ENCODE peak calls at places on chromosomes 13 and 19, in seven cellular contexts. F is WERI-Rb-1; I is effector memory CD4-positive, alpha-beta T cell; A is HCT116; W is upper lobe of right lung; R is IMR-90; P is H9. U is an unnamed sample.

GRCh38 chr19:50358483-50359431 is 6.7 kb downstream of the NAPSA start:
- DNase-seq in F (no peak), I (peak), A (no peak), W (peak), R (peak), P (no peak), U (peak)

GRCh38 chr19:44776402-44777096 is 1.1 kb upstream of the CBLC start:
- DNase-seq in F (no peak), I (no peak), A (peak), W (peak), R (no peak), P (peak), U (no peak)

GRCh38 chr13:20231839-20232555 is at the start of gene GJB6:
- DNase-seq in F (no peak), I (no peak), A (no peak), W (no peak), R (no peak), P (peak), U (no peak)

GRCh38 chr13:44380404-44381165 is 7.0 kb downstream of the SERP2 start:
- DNase-seq in F (no peak), I (no peak), A (no peak), W (no peak), R (peak), P (no peak), U (no peak)

GRCh38 chr13:64928704-64929499 is 2301.2 kb downstream of the PCDH9 start:
- DNase-seq in F (no peak), I (no peak), A (peak), W (no peak), R (peak), P (no peak), U (peak)

GRCh38 chr13:27353166-27353583 is 71.2 kb upstream of the GTF3A start:
- DNase-seq in F (no peak), I (no peak), A (no peak), W (no peak), R (peak), P (no peak), U (peak)

GRCh38 chr19:10105241-10106099 is 692 bp upstream of the PPAN start:
- DNase-seq in F (no peak), I (peak), A (no peak), W (no peak), R (no peak), P (no peak), U (no peak)

GRCh38 chr19:18029617-18030338 is 21.8 kb downstream of the ARRDC2 start:
- DNase-seq in F (no peak), I (no peak), A (peak), W (no peak), R (peak), P (no peak), U (no peak)

GRCh38 chr13:111339366-111340143 is 19.1 kb downstream of the TEX29 start:
- DNase-seq in F (no peak), I (no peak), A (no peak), W (no peak), R (no peak), P (peak), U (no peak)

GRCh38 chr19:12139885-12140544 is at the start of gene ZNF20:
- DNase-seq in F (peak), I (peak), A (peak), W (peak), R (peak), P (peak), U (peak)

GRCh38 chr13:26494591-26494990 is 62.9 kb upstream of the WASF3 start:
- DNase-seq in F (no peak), I (no peak), A (no peak), W (no peak), R (no peak), P (no peak), U (no peak)

GRCh38 chr13:50779443-50780200 is 63.9 kb downstream of the DLEU7 start:
- DNase-seq in F (peak), I (no peak), A (no peak), W (no peak), R (no peak), P (no peak), U (no peak)

GRCh38 chr19:6002591-6002990 is 24.7 kb upstream of the RANBP3 start:
- DNase-seq in F (no peak), I (no peak), A (no peak), W (no peak), R (no peak), P (no peak), U (no peak)

GRCh38 chr19:5996598-5997320 is 18.8 kb upstream of the RANBP3 start:
- DNase-seq in F (no peak), I (no peak), A (no peak), W (no peak), R (no peak), P (no peak), U (no peak)

GRCh38 chr19:5997371-5997770 is 19.4 kb upstream of the RANBP3 start:
- DNase-seq in F (no peak), I (no peak), A (no peak), W (no peak), R (no peak), P (peak), U (no peak)

GRCh38 chr19:5999693-6000092 is 21.8 kb upstream of the RANBP3 start:
- DNase-seq in F (no peak), I (no peak), A (no peak), W (no peak), R (no peak), P (no peak), U (no peak)

DNA sequence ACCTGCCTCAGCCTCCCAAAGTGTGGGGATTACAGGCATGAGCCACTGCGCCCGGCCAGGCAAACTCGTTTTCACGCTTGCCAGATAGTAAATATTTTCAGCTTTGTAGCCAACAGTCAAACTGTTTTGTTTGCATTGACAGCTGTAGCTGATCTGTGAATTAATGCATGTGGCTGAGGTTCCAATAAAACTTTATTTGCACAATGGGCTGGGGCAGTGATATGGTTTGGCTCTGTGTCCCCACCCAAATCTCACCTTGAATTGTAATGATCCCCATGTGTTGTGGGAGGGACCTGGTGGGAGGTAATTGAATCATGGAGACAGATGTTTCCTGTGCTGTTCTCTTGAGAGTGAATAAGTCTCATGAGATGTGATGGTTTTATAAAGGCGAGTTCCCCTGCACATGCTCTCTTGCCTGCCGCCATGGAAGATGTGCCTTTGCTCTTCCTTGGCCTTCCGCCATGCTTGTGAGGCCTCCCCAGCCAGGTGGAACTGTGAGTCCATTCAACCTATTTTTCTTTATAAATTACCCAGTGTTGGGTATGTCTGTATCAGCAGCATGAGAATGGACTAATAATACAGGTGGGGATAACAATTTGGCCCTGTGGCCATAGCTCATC is 22.4 kb upstream of the RANBP3 start:
- DNase-seq in F (no peak), I (no peak), A (no peak), W (no peak), R (no peak), P (no peak), U (no peak)
- H3K27ac ChIP-seq in F (no peak), I (no peak), A (no peak), W (no peak), R (no peak), P (no peak), U (no peak)

GRCh38 chr13:113992276-113993005 is 18.6 kb upstream of the C13orf46 start:
- DNase-seq in F (no peak), I (no peak), A (no peak), W (no peak), R (no peak), P (no peak), U (no peak)
- H3K27ac ChIP-seq in F (no peak), I (no peak), A (no peak), W (no peak), R (no peak), P (no peak), U (no peak)

GRCh38 chr19:46727036-46727501 is 10.2 kb upstream of the PRKD2 start:
- DNase-seq in F (no peak), I (no peak), A (no peak), W (peak), R (no peak), P (no peak), U (no peak)
- H3K27ac ChIP-seq in F (no peak), I (no peak), A (no peak), W (no peak), R (no peak), P (no peak), U (no peak)

DNA sequence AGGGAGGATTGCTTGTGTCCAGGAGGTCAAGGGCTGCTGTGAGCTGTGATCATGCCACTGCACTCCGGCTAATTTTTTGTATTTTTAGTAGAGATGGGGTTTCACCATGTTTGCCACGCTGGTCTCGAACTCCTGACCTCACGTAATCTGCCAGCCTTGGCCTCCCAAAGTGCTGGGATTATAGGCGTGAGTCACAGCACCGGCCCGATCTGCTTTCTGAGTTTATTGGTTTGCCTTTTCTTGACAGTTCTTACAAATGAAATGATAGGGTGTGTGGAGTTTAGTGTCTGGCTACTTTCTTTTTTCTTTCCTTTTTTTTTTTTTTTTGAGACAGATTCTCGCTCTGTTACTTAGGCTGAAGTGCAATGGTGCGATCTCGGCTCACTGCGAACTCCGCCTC is 848 bp downstream of the C19orf44 start:
- DNase-seq in F (no peak), I (no peak), A (no peak), W (no peak), R (no peak), P (no peak), U (no peak)
- H3K27ac ChIP-seq in F (no peak), I (no peak), A (peak), W (peak), R (peak), P (no peak), U (peak)

GRCh38 chr13:30880756-30881155 is 25.3 kb upstream of the MEDAG start:
- DNase-seq in F (no peak), I (no peak), A (no peak), W (no peak), R (peak), P (no peak), U (peak)
- H3K27ac ChIP-seq in F (no peak), I (no peak), A (no peak), W (no peak), R (peak), P (no peak), U (peak)

U was measured in fibroblast of lung.